ENCODE peak calls at places on chromosomes 6 and 20, in nine cellular contexts. A is stomach, L is breast epithelium, V is HCT116, Q is A549, M is uterus, P is tibial nerve, E is endothelial cell of umbilical vein, U is IMR-90. R is an unnamed sample.
A peak's percentile ranks its signal among the peaks of the same experiment; 100 is the strongest.

GRCh38 chr6:90895299-90896164 is 308.7 kb upstream of the MAP3K7 start:
- DNase-seq in A (no peak), L (no peak), V (no peak), Q (no peak), M (no peak), P (no peak), E (no peak), U (no peak), R (no peak)

GRCh38 chr6:18245642-18246041 is 18.7 kb downstream of the DEK start:
- DNase-seq in A (no peak), L (no peak), V (no peak), Q (no peak), M (no peak), P (no peak), E (no peak), U (no peak), R (no peak)

GRCh38 chr6:134303903-134304302 is 14.0 kb downstream of the SGK1 start:
- DNase-seq in A (no peak), L (no peak), V (no peak), Q (peak; percentile 23), M (no peak), P (no peak), E (no peak), U (peak; percentile 48), R (no peak)

GRCh38 chr6:154868143-154868594 is 126.9 kb upstream of the TIAM2 start:
- DNase-seq in A (no peak), L (no peak), V (peak; percentile 12), Q (peak; percentile 45), M (no peak), P (no peak), E (peak; percentile 57), U (peak; percentile 76), R (no peak)

GRCh38 chr6:36920049-36920448 is 34.3 kb downstream of the C6orf89 start:
- DNase-seq in A (no peak), L (no peak), V (no peak), Q (no peak), M (no peak), P (no peak), E (no peak), U (no peak), R (peak; percentile 36)

GRCh38 chr6:7479801-7480266 is 61.6 kb upstream of the DSP start:
- DNase-seq in A (peak; percentile 50), L (peak; percentile 72), V (peak; percentile 51), Q (peak; percentile 79), M (no peak), P (no peak), E (peak; percentile 6), U (peak; percentile 55), R (no peak)

GRCh38 chr6:18280084-18280483 is 15.8 kb upstream of the DEK start:
- DNase-seq in A (no peak), L (no peak), V (no peak), Q (no peak), M (no peak), P (no peak), E (no peak), U (no peak), R (no peak)

GRCh38 chr6:128259735-128260685 is 260.4 kb downstream of the PTPRK start:
- DNase-seq in A (no peak), L (no peak), V (no peak), Q (no peak), M (no peak), P (no peak), E (no peak), U (no peak), R (no peak)

GRCh38 chr6:21321076-21321475 is 272.5 kb upstream of the SOX4 start:
- DNase-seq in A (no peak), L (no peak), V (no peak), Q (no peak), M (no peak), P (no peak), E (no peak), U (no peak), R (no peak)

GRCh38 chr6:139979021-139979721 is 604.7 kb upstream of the CITED2 start:
- DNase-seq in A (no peak), L (no peak), V (no peak), Q (no peak), M (no peak), P (no peak), E (no peak), U (no peak), R (no peak)

GRCh38 chr6:147691436-147691835 is 182.9 kb downstream of the SAMD5 start:
- DNase-seq in A (no peak), L (no peak), V (no peak), Q (no peak), M (no peak), P (no peak), E (no peak), U (no peak), R (no peak)

GRCh38 chr6:7545509-7546369 is 4.3 kb downstream of the DSP start:
- DNase-seq in A (no peak), L (no peak), V (no peak), Q (no peak), M (no peak), P (no peak), E (no peak), U (peak; percentile 50), R (no peak)

GRCh38 chr6:147974376-147974775 is 368.3 kb upstream of the SASH1 start:
- DNase-seq in A (no peak), L (no peak), V (no peak), Q (peak; percentile 9), M (no peak), P (no peak), E (no peak), U (peak; percentile 32), R (no peak)

GRCh38 chr6:79384845-79385244 is 150.4 kb upstream of the HMGN3 start:
- DNase-seq in A (peak; percentile 37), L (no peak), V (no peak), Q (no peak), M (no peak), P (no peak), E (peak; percentile 50), U (no peak), R (no peak)

GRCh38 chr6:121437861-121438651 is 2.6 kb downstream of the GJA1 start:
- DNase-seq in A (no peak), L (peak; percentile 45), V (no peak), Q (peak; percentile 47), M (no peak), P (peak; percentile 23), E (peak; percentile 74), U (peak; percentile 52), R (no peak)

GRCh38 chr6:121436966-121437756 is 1.7 kb downstream of the GJA1 start:
- DNase-seq in A (no peak), L (peak; percentile 68), V (no peak), Q (peak; percentile 54), M (peak; percentile 53), P (peak; percentile 45), E (peak; percentile 82), U (peak; percentile 40), R (no peak)

GRCh38 chr6:121442591-121442990 is 7.1 kb downstream of the GJA1 start:
- DNase-seq in A (no peak), L (no peak), V (no peak), Q (no peak), M (no peak), P (no peak), E (peak; percentile 51), U (no peak), R (no peak)

GRCh38 chr6:121441477-121441876 is 6.0 kb downstream of the GJA1 start:
- DNase-seq in A (no peak), L (no peak), V (no peak), Q (no peak), M (no peak), P (no peak), E (peak; percentile 42), U (no peak), R (no peak)

GRCh38 chr6:121439456-121440250 is 4.2 kb downstream of the GJA1 start:
- DNase-seq in A (no peak), L (no peak), V (no peak), Q (no peak), M (no peak), P (no peak), E (peak; percentile 52), U (no peak), R (no peak)
- H3K4me3 ChIP-seq in A (peak overlapping the region; percentile 57), L (peak overlapping the region; percentile 82), V (no peak overlapping the region), Q (peak overlapping the region; percentile 95), M (peak overlapping the region; percentile 11), P (no peak overlapping the region), E (peak overlapping the region; percentile 22), U (peak overlapping the region; percentile 20), R (no peak overlapping the region)

DNA sequence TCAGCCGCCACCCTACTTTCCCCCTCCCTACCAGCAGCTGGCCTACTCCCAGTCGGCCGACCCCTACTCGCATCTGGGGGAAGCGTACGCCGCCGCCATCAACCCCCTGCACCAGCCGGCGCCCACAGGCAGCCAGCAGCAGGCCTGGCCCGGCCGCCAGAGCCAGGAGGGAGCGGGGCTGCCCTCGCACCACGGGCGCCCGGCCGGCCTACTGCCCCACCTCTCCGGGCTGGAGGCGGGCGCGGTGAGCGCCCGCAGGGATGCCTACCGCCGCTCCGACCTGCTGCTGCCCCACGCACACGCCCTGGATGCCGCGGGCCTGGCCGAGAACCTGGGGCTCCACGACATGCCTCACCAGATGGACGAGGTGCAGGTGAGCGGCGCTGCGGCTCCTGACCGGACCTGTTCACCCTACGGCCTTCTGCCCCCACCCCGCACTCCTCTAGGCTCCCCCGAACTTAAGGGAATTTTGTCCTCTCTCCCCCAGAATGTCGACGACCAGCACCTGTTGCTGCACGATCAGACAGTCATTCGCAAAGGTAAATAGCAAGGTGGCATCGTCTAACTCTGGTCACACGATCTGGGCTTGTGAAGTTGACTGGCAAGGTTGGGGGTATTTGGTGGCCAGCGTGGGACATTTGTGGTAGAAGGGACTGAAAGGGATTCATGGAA is 2.3 kb downstream of the TFAP2C start:
- DNase-seq in A (no peak), L (no peak), V (no peak), Q (no peak), M (no peak), P (no peak), E (no peak), U (no peak), R (no peak)
- H3K27ac ChIP-seq in A (no peak overlapping the region), L (peak overlapping the region; percentile 93), V (no peak overlapping the region), Q (peak overlapping the region; percentile 90), M (no peak overlapping the region), P (no peak overlapping the region), E (no peak overlapping the region), U (no peak overlapping the region), R (no peak overlapping the region)

DNA sequence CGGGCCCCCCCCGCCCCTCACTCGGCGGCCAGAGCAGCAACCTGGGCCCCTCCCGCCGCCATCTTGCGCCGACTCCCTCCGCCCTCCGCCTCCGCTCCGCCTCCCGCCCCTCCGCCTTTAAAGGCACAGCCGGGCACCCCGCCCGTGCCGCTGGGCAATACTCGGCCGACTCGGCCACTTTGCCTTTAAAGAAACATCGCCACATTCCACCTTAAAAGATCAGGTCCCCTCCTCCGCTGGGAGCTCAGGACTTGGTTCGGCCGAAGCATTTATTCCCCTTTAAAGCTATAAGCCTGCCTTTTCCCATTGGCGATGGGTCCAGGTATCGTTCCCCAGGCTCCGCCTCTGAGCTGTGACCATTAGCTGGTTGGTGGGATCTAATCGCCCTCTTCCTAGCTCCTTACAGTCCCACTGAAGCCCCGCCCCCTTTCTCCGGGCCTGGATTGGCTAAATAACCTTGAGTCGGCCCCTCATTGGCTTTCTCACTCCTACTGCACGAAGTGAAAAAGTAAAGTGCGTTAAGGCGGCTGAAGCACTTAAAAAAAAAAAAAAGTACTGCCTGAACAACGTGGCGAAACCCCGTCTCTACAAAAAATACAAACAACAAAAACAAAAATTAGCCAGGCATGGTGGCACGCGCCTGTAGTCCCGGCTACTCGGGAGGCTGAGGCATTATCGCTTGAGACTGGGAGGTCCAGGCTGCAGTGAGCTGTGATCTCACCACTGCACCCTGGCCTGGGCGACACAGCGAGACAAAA is at the start of gene ZBTB22:
- DNase-seq in A (peak; percentile 100), L (peak; percentile 99), V (peak; percentile 98), Q (peak; percentile 97), M (peak; percentile 97), P (peak; percentile 99), E (peak; percentile 99), U (peak; percentile 99), R (peak; percentile 98)
- TF ChIP-seq POLR2A in A (no peak), L (no peak), V (no peak), Q (no peak), M (peak; percentile 41), P (no peak), E (no peak), U (peak; percentile 53), R (no peak)

GRCh38 chr20:41638459-41638858 is 20.3 kb upstream of the CHD6 start:
- DNase-seq in A (no peak), L (no peak), V (no peak), Q (no peak), M (no peak), P (no peak), E (no peak), U (no peak), R (no peak)
- H3K4me3 ChIP-seq in A (no peak overlapping the region), L (no peak overlapping the region), V (no peak overlapping the region), Q (no peak overlapping the region), M (no peak overlapping the region), P (no peak overlapping the region), E (no peak overlapping the region), U (no peak overlapping the region), R (no peak overlapping the region)

R was measured in right lobe of liver.